ENCODE peak calls at places on chromosome 1, in seven cellular contexts. One of them, this sample, is unnamed.

GRCh38 chr1:230430499-230430898 is 4.4 kb upstream of the PGBD5 start:
- DNase-seq in DMS79: no peak
- DNase-seq in kidney epithelial cell: no peak
- DNase-seq in mucosa of gallbladder: no peak
- DNase-seq in GM12892: no peak
- DNase-seq in RCC 7860: no peak
- DNase-seq in T-helper 1 cell: no peak
- DNase-seq in this sample: no peak

GRCh38 chr1:61477301-61477700 is 247.6 kb downstream of the TM2D1 start:
- DNase-seq in DMS79: no peak
- DNase-seq in kidney epithelial cell: no peak
- DNase-seq in mucosa of gallbladder: no peak
- DNase-seq in GM12892: no peak
- DNase-seq in RCC 7860: no peak
- DNase-seq in T-helper 1 cell: no peak
- DNase-seq in this sample: no peak

GRCh38 chr1:206706806-206707205 is 22.1 kb downstream of the MAPKAPK2 start:
- DNase-seq in DMS79: no peak
- DNase-seq in kidney epithelial cell: no peak
- DNase-seq in mucosa of gallbladder: no peak
- DNase-seq in GM12892: no peak
- DNase-seq in RCC 7860: no peak
- DNase-seq in T-helper 1 cell: no peak
- DNase-seq in this sample: no peak

GRCh38 chr1:14968251-14968812 is 185.2 kb upstream of the TMEM51 start:
- DNase-seq in DMS79: no peak
- DNase-seq in kidney epithelial cell: peak
- DNase-seq in mucosa of gallbladder: no peak
- DNase-seq in GM12892: no peak
- DNase-seq in RCC 7860: peak
- DNase-seq in T-helper 1 cell: no peak
- DNase-seq in this sample: no peak

GRCh38 chr1:20375563-20375962 is 84.9 kb downstream of the VWA5B1 start:
- DNase-seq in DMS79: no peak
- DNase-seq in kidney epithelial cell: no peak
- DNase-seq in mucosa of gallbladder: no peak
- DNase-seq in GM12892: no peak
- DNase-seq in RCC 7860: no peak
- DNase-seq in T-helper 1 cell: no peak
- DNase-seq in this sample: no peak

GRCh38 chr1:228090613-228091081 is 8.1 kb downstream of the ARF1 start:
- DNase-seq in DMS79: no peak
- DNase-seq in kidney epithelial cell: no peak
- DNase-seq in mucosa of gallbladder: no peak
- DNase-seq in GM12892: no peak
- DNase-seq in RCC 7860: no peak
- DNase-seq in T-helper 1 cell: no peak
- DNase-seq in this sample: no peak

GRCh38 chr1:22861764-22862440 is 110.8 kb downstream of the LACTBL1 start:
- DNase-seq in DMS79: no peak
- DNase-seq in kidney epithelial cell: peak
- DNase-seq in mucosa of gallbladder: no peak
- DNase-seq in GM12892: no peak
- DNase-seq in RCC 7860: peak
- DNase-seq in T-helper 1 cell: no peak
- DNase-seq in this sample: no peak

GRCh38 chr1:17081439-17081838 is 27.6 kb upstream of the SDHB start:
- DNase-seq in DMS79: no peak
- DNase-seq in kidney epithelial cell: no peak
- DNase-seq in mucosa of gallbladder: no peak
- DNase-seq in GM12892: no peak
- DNase-seq in RCC 7860: no peak
- DNase-seq in T-helper 1 cell: no peak
- DNase-seq in this sample: no peak

GRCh38 chr1:247914941-247915662 is 5.0 kb upstream of the OR2T8 start:
- DNase-seq in DMS79: no peak
- DNase-seq in kidney epithelial cell: no peak
- DNase-seq in mucosa of gallbladder: no peak
- DNase-seq in GM12892: no peak
- DNase-seq in RCC 7860: peak
- DNase-seq in T-helper 1 cell: no peak
- DNase-seq in this sample: no peak

This sample was measured in T-helper 22 cell.